ENCODE peak calls at places on chromosomes 6 and 20, in nine cellular contexts. Q is neural crest cell; C is heart right ventricle; R is IMR-90; H is CD4-positive, alpha-beta T cell; F is endothelial cell; S is CD8-positive, alpha-beta T cell; V is upper lobe of right lung; B is fibroblast of the aortic adventitia. D is an unnamed sample.

GRCh38 chr6:56474531-56474930 is 168.2 kb downstream of the DST start:
- DNase-seq in Q (no peak), C (no peak), R (no peak), H (no peak), F (no peak), S (no peak), V (no peak), B (no peak), D (no peak)

GRCh38 chr20:51434556-51435256 is 107.8 kb downstream of the NFATC2 start:
- DNase-seq in Q (no peak), C (no peak), R (peak; percentile 91), H (no peak), F (no peak), S (no peak), V (no peak), B (peak; percentile 83), D (no peak)

GRCh38 chr6:110814488-110815259 is 595 bp downstream of the CDK19 start:
- DNase-seq in Q (peak; percentile 43), C (peak; percentile 44), R (peak; percentile 45), H (peak; percentile 38), F (peak; percentile 62), S (peak; percentile 16), V (peak; percentile 86), B (peak; percentile 31), D (peak; percentile 80)

GRCh38 chr6:165597821-165598220 is 65.2 kb downstream of the PDE10A start:
- DNase-seq in Q (no peak), C (no peak), R (no peak), H (no peak), F (no peak), S (no peak), V (no peak), B (no peak), D (no peak)

GRCh38 chr6:107917468-107918375 is 40.3 kb downstream of the SEC63 start:
- DNase-seq in Q (peak; percentile 7), C (no peak), R (no peak), H (no peak), F (peak; percentile 8), S (no peak), V (no peak), B (no peak), D (no peak)

GRCh38 chr6:6810727-6811126 is 222.2 kb downstream of the LY86 start:
- DNase-seq in Q (no peak), C (no peak), R (no peak), H (no peak), F (no peak), S (no peak), V (no peak), B (no peak), D (no peak)

GRCh38 chr20:34983995-34984735 is 28.5 kb downstream of the MYH7B start:
- DNase-seq in Q (no peak), C (no peak), R (no peak), H (no peak), F (no peak), S (no peak), V (no peak), B (no peak), D (no peak)

GRCh38 chr20:19431906-19432305 is 219.5 kb downstream of the SLC24A3 start:
- DNase-seq in Q (no peak), C (no peak), R (no peak), H (no peak), F (no peak), S (no peak), V (no peak), B (no peak), D (no peak)

GRCh38 chr20:33490934-33491656 is 1.2 kb downstream of the CBFA2T2 start:
- DNase-seq in Q (no peak), C (no peak), R (no peak), H (no peak), F (no peak), S (no peak), V (no peak), B (no peak), D (no peak)

GRCh38 chr6:70327036-70327435 is 24.2 kb upstream of the COL9A1 start:
- DNase-seq in Q (no peak), C (no peak), R (no peak), H (no peak), F (no peak), S (no peak), V (no peak), B (no peak), D (no peak)

GRCh38 chr6:135586388-135586787 is 88.8 kb upstream of the AHI1 start:
- DNase-seq in Q (no peak), C (no peak), R (peak; percentile 30), H (no peak), F (no peak), S (no peak), V (no peak), B (peak; percentile 39), D (no peak)

GRCh38 chr20:15317546-15318242 is 980.3 kb upstream of the FLRT3 start:
- DNase-seq in Q (no peak), C (no peak), R (no peak), H (no peak), F (no peak), S (no peak), V (no peak), B (no peak), D (no peak)

GRCh38 chr6:38262609-38263008 is 377.1 kb downstream of the BTBD9 start:
- DNase-seq in Q (no peak), C (no peak), R (peak; percentile 74), H (no peak), F (no peak), S (no peak), V (no peak), B (peak; percentile 52), D (no peak)

GRCh38 chr20:49281059-49281912 is 3.4 kb upstream of the ZNFX1 start:
- DNase-seq in Q (no peak), C (no peak), R (no peak), H (no peak), F (peak; percentile 33), S (no peak), V (no peak), B (no peak), D (no peak)

GRCh38 chr6:53746442-53747103 is 48.2 kb upstream of the LRRC1 start:
- DNase-seq in Q (no peak), C (no peak), R (no peak), H (no peak), F (no peak), S (no peak), V (no peak), B (no peak), D (no peak)

GRCh38 chr6:158584236-158584651 is 24.4 kb downstream of the TMEM181 start:
- DNase-seq in Q (no peak), C (no peak), R (no peak), H (no peak), F (no peak), S (no peak), V (no peak), B (no peak), D (no peak)

DNA sequence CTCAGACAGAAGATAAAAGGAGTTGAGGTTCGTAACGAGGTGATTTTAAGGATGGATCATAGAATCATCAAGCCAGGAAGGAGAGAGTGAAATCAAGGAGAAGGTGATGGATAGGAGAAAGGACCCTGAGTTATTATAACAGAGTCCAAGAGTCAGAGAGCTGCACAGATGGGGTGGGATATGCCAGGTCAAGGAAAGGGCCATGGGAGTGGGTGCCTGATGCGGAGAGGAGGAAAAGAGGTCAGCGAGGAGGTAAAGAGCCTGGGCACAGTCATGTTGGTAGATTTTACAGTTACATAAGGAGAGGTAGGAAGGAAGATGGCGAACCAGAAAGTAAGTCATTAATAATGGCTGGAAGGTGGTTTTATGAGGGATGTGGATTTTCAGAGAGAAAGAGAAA is 114.9 kb downstream of the LAMA2 start:
- DNase-seq in Q (no peak), C (no peak), R (no peak), H (no peak), F (no peak), S (no peak), V (no peak), B (no peak), D (no peak)
- TF ChIP-seq CTCF in Q (no peak), C (no peak), R (no peak), H (no peak), F (no peak), S (no peak), V (no peak), B (no peak), D (no peak)

DNA sequence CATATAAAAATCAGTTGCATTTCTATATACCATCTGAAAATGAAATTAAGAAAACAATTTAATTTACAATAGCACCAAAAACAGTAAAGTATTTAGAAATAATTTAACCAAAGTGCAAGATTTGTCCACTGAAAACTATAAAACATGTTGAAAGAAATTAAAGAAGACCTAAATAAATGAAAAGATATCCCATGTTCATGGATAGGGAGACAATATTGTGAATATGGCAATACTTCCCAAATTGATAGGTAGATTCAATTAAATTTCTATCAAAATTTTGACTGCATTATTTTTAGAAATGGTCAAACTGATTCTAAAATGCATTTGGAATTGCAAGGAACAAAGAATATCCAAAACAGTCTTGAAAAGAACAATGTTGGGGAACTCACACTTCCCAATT is 17.6 kb upstream of the POU3F2 start:
- DNase-seq in Q (no peak), C (no peak), R (no peak), H (no peak), F (no peak), S (no peak), V (no peak), B (no peak), D (no peak)
- TF ChIP-seq CTCF in Q (no peak), C (no peak), R (no peak), H (no peak), F (no peak), S (no peak), V (no peak), B (no peak), D (no peak)

DNA sequence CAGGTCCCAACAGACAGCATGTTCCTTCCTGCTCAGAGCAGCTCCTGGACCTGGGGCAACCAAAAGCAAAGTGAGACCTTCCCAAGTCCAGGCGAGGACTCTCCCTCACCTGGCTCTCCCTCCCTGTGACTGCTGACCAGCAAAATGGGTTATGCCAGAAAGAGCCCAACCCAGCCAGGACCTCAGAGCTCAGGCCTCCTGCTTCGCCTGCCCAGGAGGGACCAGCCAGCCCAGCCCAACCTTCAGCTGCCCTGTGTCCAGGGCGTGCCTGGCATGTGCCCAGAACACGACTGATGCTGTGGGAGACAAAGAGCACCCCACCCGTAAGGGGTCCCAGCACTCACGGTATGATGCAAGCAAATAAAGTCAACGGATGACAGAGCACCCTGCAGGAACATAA is 74.0 kb upstream of the CST7 start:
- DNase-seq in Q (no peak), C (no peak), R (no peak), H (no peak), F (no peak), S (no peak), V (peak; percentile 40), B (no peak), D (no peak)
- TF ChIP-seq CTCF in Q (no peak), C (no peak), R (no peak), H (no peak), F (no peak), S (no peak), V (no peak), B (no peak), D (no peak)

DNA sequence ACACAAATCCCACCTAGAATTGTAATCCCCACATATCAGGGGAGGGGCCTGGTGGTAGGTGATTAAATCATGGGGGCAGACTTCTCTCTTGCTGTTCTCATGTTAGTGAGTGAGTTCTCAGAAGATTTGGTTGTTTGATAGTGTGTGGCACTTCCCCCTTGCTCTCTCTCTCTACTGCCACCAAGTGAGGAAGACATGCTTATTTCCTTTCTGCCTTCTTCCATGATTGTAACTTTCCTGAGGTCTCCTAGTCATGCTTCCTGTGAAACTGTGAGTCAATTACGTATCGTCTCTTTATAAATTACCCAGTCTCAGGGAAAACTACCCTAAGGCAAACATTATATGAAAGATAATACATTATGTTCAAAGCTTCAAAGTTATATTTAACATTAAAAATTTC is 1297.5 kb upstream of the CITED2 start:
- DNase-seq in Q (no peak), C (no peak), R (no peak), H (no peak), F (no peak), S (no peak), V (no peak), B (no peak), D (no peak)
- TF ChIP-seq CTCF in Q (peak; percentile 33), C (no peak), R (no peak), H (no peak), F (no peak), S (no peak), V (peak; percentile 17), B (no peak), D (no peak)